ENCODE peak calls at places on chromosomes 4 and X, in seven cellular contexts. M is AG04450; Q is lower leg skin; C is Panc1; D is CD8-positive, alpha-beta T cell; P is AG09309; I is GM20000. G is an unnamed sample.

GRCh38 chr4:185343726-185344581 is 51.8 kb downstream of the LRP2BP start:
- DNase-seq in M (no peak), Q (no peak), C (no peak), D (no peak), P (peak; percentile 33), I (no peak), G (no peak)

GRCh38 chrX:9597361-9598035 is 132.6 kb downstream of the TBL1X start:
- DNase-seq in M (no peak), Q (peak; percentile 43), C (no peak), D (no peak), P (no peak), I (no peak), G (no peak)

GRCh38 chrX:36357855-36358254 is 438.3 kb downstream of the CFAP47 start:
- DNase-seq in M (no peak), Q (no peak), C (no peak), D (no peak), P (no peak), I (no peak), G (no peak)

GRCh38 chr4:97589481-97590196 is 553.6 kb downstream of the STPG2 start:
- DNase-seq in M (no peak), Q (no peak), C (peak; percentile 18), D (no peak), P (no peak), I (no peak), G (no peak)

GRCh38 chrX:20374866-20375530 is 108.3 kb upstream of the RPS6KA3 start:
- DNase-seq in M (no peak), Q (no peak), C (no peak), D (no peak), P (no peak), I (peak; percentile 11), G (no peak)

GRCh38 chr4:17068396-17068795 is 170.0 kb upstream of the LDB2 start:
- DNase-seq in M (no peak), Q (no peak), C (no peak), D (no peak), P (no peak), I (no peak), G (no peak)

GRCh38 chr4:8817081-8817812 is 54.4 kb downstream of the HMX1 start:
- DNase-seq in M (no peak), Q (peak; percentile 77), C (no peak), D (no peak), P (no peak), I (no peak), G (peak; percentile 39)

GRCh38 chrX:65871671-65872311 is 168.1 kb downstream of the VSIG4 start:
- DNase-seq in M (no peak), Q (no peak), C (no peak), D (no peak), P (no peak), I (peak; percentile 3), G (no peak)

GRCh38 chr4:115780268-115780667 is 666.8 kb upstream of the NDST4 start:
- DNase-seq in M (no peak), Q (no peak), C (no peak), D (no peak), P (no peak), I (no peak), G (no peak)

GRCh38 chrX:41722816-41723215 is 1.2 kb upstream of the GPR82 start:
- DNase-seq in M (peak; percentile 1), Q (no peak), C (no peak), D (no peak), P (no peak), I (no peak), G (no peak)

GRCh38 chrX:65581661-65582339 is 47.2 kb upstream of the LAS1L start:
- DNase-seq in M (peak; percentile 16), Q (peak; percentile 86), C (no peak), D (peak; percentile 34), P (peak; percentile 11), I (peak; percentile 52), G (no peak)

GRCh38 chrX:39470588-39471155 is 627.1 kb downstream of the BCOR start:
- DNase-seq in M (no peak), Q (no peak), C (no peak), D (no peak), P (no peak), I (no peak), G (no peak)

GRCh38 chr4:100170986-100171385 is 19.3 kb downstream of the DDIT4L start:
- DNase-seq in M (no peak), Q (no peak), C (no peak), D (no peak), P (no peak), I (no peak), G (no peak)

GRCh38 chr4:77586953-77587383 is 18.7 kb upstream of the CXCL13 start:
- DNase-seq in M (no peak), Q (no peak), C (no peak), D (no peak), P (no peak), I (peak; percentile 68), G (no peak)

GRCh38 chr4:168514249-168514852 is 17.5 kb downstream of the PALLD start:
- DNase-seq in M (no peak), Q (no peak), C (no peak), D (no peak), P (no peak), I (peak; percentile 12), G (no peak)

GRCh38 chr4:7418131-7418943 is 16.4 kb downstream of the PSAPL1 start:
- DNase-seq in M (no peak), Q (no peak), C (no peak), D (no peak), P (no peak), I (no peak), G (peak; percentile 57)

GRCh38 chr4:37970702-37971101 is 10.5 kb downstream of the PTTG2 start:
- DNase-seq in M (no peak), Q (peak; percentile 90), C (no peak), D (peak; percentile 26), P (no peak), I (no peak), G (no peak)

GRCh38 chrX:47991263-47992092 is 12.3 kb downstream of the ZNF182 start:
- DNase-seq in M (no peak), Q (no peak), C (no peak), D (no peak), P (peak; percentile 11), I (no peak), G (no peak)

GRCh38 chr4:6343950-6344408 is 74.3 kb downstream of the WFS1 start:
- DNase-seq in M (peak; percentile 18), Q (no peak), C (peak; percentile 88), D (no peak), P (peak; percentile 45), I (no peak), G (no peak)

GRCh38 chr4:118936406-118936805 is 47.8 kb downstream of the SYNPO2 start:
- DNase-seq in M (no peak), Q (no peak), C (no peak), D (no peak), P (no peak), I (no peak), G (no peak)

GRCh38 chr4:85370400-85371032 is 104.4 kb upstream of the ARHGAP24 start:
- DNase-seq in M (no peak), Q (no peak), C (peak; percentile 35), D (no peak), P (peak; percentile 3), I (peak; percentile 13), G (no peak)
- TF ChIP-seq CTCF in M (peak; percentile 75), Q (no peak), C (peak; percentile 78), D (no peak), P (peak; percentile 84), I (peak; percentile 72), G (peak; percentile 80)

DNA sequence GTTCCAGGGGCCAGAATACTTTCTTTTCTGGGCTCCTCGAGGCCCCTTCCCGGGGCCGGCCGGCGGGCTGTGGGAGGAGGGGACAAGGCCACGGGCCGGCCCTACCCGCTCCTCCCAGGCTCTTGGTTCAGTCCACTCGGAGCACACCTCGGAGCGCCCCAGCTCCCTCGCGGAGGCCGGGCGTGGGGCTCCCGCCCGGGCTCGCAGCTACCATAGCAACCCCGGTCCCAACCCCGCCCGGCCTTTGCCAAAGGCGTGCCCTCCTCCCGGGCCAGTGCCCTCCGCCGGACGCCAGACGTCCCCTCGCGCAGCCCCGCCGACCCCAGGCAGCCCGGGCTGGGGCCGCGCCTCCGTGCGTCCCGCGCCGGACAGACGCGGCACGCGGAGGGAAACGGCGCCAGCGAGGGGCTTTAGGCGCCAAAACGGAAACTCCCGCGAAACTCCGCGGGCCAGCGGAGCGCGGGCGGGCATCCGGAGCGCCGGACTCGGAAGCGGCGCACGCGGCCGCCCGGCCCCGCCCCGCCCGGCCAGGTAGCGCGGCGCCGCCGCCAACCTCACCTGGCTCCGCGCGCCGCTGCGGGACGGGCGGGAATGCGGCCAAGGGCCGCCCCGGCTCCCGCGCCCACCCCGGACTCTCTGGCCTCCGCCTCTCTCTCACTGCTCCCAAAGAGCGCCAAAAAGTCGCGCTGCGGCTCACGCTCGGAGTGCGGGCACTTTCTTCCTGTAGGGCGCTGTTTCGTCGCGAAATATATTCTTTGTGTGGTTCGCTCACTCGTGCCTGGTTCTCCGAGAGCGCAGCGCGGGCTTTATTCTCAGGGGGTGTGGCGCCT is 633 bp upstream of the MBNL3 start:
- DNase-seq in M (no peak), Q (peak; percentile 89), C (no peak), D (peak; percentile 29), P (no peak), I (peak; percentile 58), G (peak; percentile 80)
- TF ChIP-seq CTCF in M (no peak), Q (no peak), C (no peak), D (no peak), P (no peak), I (no peak), G (no peak)

DNA sequence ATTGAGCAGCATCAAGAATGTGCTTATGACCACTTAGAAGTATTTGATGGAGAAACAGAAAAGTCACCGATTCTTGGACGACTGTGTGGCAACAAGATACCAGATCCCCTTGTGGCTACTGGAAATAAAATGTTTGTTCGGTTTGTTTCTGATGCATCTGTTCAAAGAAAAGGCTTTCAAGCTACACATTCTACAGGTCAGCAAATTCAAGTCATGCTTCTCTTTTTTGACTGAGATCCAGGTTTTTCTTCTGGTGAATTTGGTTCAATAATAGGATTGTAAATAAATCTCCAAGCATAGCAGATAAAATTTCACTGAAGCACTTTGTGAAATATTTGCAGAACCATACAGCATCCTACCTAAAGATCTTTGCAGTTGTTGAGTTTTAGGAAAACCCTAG is 218.1 kb downstream of the TLL1 start:
- DNase-seq in M (no peak), Q (no peak), C (no peak), D (no peak), P (no peak), I (no peak), G (no peak)
- TF ChIP-seq CTCF in M (no peak), Q (no peak), C (no peak), D (no peak), P (no peak), I (no peak), G (peak; percentile 15)

DNA sequence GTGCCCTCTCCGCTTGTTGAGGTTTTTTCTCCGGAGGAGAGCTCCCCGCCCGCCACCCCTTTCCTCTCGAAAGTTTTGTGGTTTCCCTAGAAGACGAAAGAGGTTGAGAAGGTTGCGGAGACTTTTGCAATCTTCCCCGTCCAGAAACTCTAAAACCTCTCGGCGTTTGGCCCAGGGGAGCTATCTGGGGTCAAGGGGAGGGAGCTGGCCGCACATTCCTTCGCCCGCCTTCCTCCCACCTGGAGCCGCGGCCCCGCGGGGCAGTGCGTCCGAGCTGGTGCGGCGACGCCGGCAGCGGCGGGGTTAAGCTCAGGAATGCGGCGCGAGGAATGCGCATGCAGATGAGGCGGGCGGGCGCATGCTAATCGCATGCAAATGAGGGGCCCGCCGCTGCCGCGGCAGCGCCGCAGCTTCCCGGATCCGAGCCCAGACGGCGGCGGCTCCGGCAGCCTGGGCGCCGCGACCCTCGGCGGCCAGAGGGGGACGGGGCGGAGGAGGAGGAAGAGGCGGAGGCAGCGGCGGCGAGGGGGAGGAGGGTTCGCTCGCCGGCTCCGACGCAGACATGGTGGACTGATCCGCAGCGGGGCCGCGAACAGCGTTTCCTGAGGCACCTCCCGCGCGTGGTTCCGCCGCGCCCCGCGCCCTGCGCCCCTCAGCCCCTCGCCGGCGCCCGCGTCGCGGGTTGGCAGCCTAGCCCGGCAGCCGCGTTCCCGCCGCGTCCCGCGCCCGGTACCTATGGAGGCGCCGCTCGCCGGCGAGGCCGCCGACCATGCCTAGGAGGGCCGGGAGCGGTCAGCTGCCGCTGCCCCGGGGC is at the start of gene WWC2:
- DNase-seq in M (peak; percentile 79), Q (peak; percentile 98), C (no peak), D (peak; percentile 46), P (peak; percentile 67), I (peak; percentile 74), G (peak; percentile 92)
- TF ChIP-seq CTCF in M (no peak), Q (no peak), C (no peak), D (no peak), P (no peak), I (no peak), G (peak; percentile 25)